ENCODE peak calls at places on chromosomes 16 and 17, in six cellular contexts. N is SJSA1, I is NCI-H1436, B is GM03348, F is H7, D is small intestine. X is an unnamed sample.

GRCh38 chr16:73663720-73664119 is 615.8 kb upstream of the ZFHX3 start:
- DNase-seq in N (no peak), I (no peak), B (no peak), F (no peak), D (no peak), X (no peak)

GRCh38 chr16:48123104-48123788 is 32.5 kb downstream of the ABCC12 start:
- DNase-seq in N (peak), I (no peak), B (peak), F (no peak), D (no peak), X (peak)

GRCh38 chr16:81457326-81458133 is 12.9 kb downstream of the CMIP start:
- DNase-seq in N (peak), I (no peak), B (peak), F (peak), D (peak), X (peak)

GRCh38 chr17:5557485-5557884 is 26.8 kb downstream of the NLRP1 start:
- DNase-seq in N (no peak), I (no peak), B (peak), F (no peak), D (no peak), X (peak)

GRCh38 chr17:43927101-43927935 is 15.0 kb downstream of the PPY start:
- DNase-seq in N (no peak), I (no peak), B (no peak), F (peak), D (peak), X (no peak)

GRCh38 chr16:2232094-2232990 is 3.9 kb upstream of the DNASE1L2 start:
- DNase-seq in N (no peak), I (no peak), B (no peak), F (no peak), D (no peak), X (no peak)

GRCh38 chr16:9308300-9309209 is 217.1 kb downstream of the HAPSTR1 start:
- DNase-seq in N (no peak), I (no peak), B (no peak), F (no peak), D (peak), X (no peak)

GRCh38 chr17:31525801-31526549 is 134.5 kb downstream of the RAB11FIP4 start:
- DNase-seq in N (no peak), I (no peak), B (peak), F (peak), D (peak), X (no peak)

GRCh38 chr16:83771306-83771942 is 36.4 kb upstream of the HSBP1 start:
- DNase-seq in N (no peak), I (no peak), B (no peak), F (no peak), D (no peak), X (no peak)

GRCh38 chr17:39027037-39027436 is 59.8 kb upstream of the FBXO47 start:
- DNase-seq in N (no peak), I (peak), B (peak), F (peak), D (peak), X (peak)

GRCh38 chr17:50817142-50817751 is 18.1 kb upstream of the WFIKKN2 start:
- DNase-seq in N (peak), I (no peak), B (peak), F (peak), D (peak), X (peak)

GRCh38 chr17:45225964-45226530 is 4.4 kb downstream of the FMNL1 start:
- DNase-seq in N (no peak), I (no peak), B (no peak), F (peak), D (peak), X (no peak)

GRCh38 chr16:21704733-21705132 is 41.0 kb downstream of the OTOA start:
- DNase-seq in N (no peak), I (no peak), B (no peak), F (no peak), D (no peak), X (no peak)

GRCh38 chr17:12727076-12727750 is 61.5 kb downstream of the MYOCD start:
- DNase-seq in N (no peak), I (no peak), B (peak), F (no peak), D (no peak), X (peak)

GRCh38 chr17:77571562-77571981 is 386.9 kb upstream of the TNRC6C start:
- DNase-seq in N (no peak), I (no peak), B (peak), F (peak), D (peak), X (no peak)

X was measured in AG08396.